ENCODE peak calls at places on chromosomes 4 and X, in four cellular contexts. W is T-helper 9 cell; V is activated T-cell treated with anti-CD3 and anti-CD28 coated beads, Interleukin-2, amount 50 U/mL, for 4 hours; M is left lung. N is an unnamed sample.

GRCh38 chr4:22502895-22503814 is 12.7 kb downstream of the ADGRA3 start:
- DNase-seq in W (no peak), V (no peak), M (no peak), N (no peak)

GRCh38 chr4:123417813-123418212 is 21.2 kb downstream of the SPRY1 start:
- DNase-seq in W (no peak), V (no peak), M (no peak), N (no peak)

GRCh38 chr4:100428051-100428450 is 89.8 kb downstream of the EMCN start:
- DNase-seq in W (no peak), V (no peak), M (peak), N (no peak)

GRCh38 chrX:22135994-22136684 is 104.0 kb downstream of the PHEX start:
- DNase-seq in W (peak), V (no peak), M (no peak), N (no peak)

GRCh38 chr4:55468724-55469123 is 73.0 kb downstream of the TMEM165 start:
- DNase-seq in W (no peak), V (no peak), M (no peak), N (no peak)

GRCh38 chrX:3167771-3168170 is 126.5 kb downstream of the ARSF start:
- DNase-seq in W (no peak), V (no peak), M (no peak), N (no peak)

GRCh38 chrX:70973221-70973620 is 42.3 kb upstream of the SLC7A3 start:
- DNase-seq in W (no peak), V (no peak), M (no peak), N (no peak)

GRCh38 chrX:129622757-129623301 is 31.9 kb downstream of the APLN start:
- DNase-seq in W (no peak), V (no peak), M (no peak), N (no peak)

GRCh38 chrX:1480082-1480785 is 27.5 kb upstream of the ASMTL start:
- DNase-seq in W (no peak), V (no peak), M (no peak), N (no peak)